ENCODE peak calls at places on chromosomes 11 and 22, in four cellular contexts. One of them, this sample, is unnamed.

GRCh38 chr22:42930810-42931420 is 73.8 kb upstream of the ARFGAP3 start:
- DNase-seq in coronary artery: no peak
- DNase-seq in sigmoid colon: no peak
- DNase-seq in hepatocyte: no peak
- DNase-seq in this sample: no peak

GRCh38 chr22:40685406-40685805 is 6.1 kb downstream of the MCHR1 start:
- DNase-seq in coronary artery: no peak
- DNase-seq in sigmoid colon: no peak
- DNase-seq in hepatocyte: no peak
- DNase-seq in this sample: no peak

GRCh38 chr11:26976389-26976788 is 17.5 kb upstream of the FIBIN start:
- DNase-seq in coronary artery: no peak
- DNase-seq in sigmoid colon: no peak
- DNase-seq in hepatocyte: no peak
- DNase-seq in this sample: peak; percentile 77

GRCh38 chr11:112025682-112026081 is 474 bp downstream of the DLAT start:
- DNase-seq in coronary artery: no peak
- DNase-seq in sigmoid colon: no peak
- DNase-seq in hepatocyte: no peak
- DNase-seq in this sample: peak; percentile 19

GRCh38 chr11:2748814-2749554 is 49.2 kb upstream of the KCNQ1OT1 start:
- DNase-seq in coronary artery: no peak
- DNase-seq in sigmoid colon: peak; percentile 41
- DNase-seq in hepatocyte: no peak
- DNase-seq in this sample: no peak

GRCh38 chr11:103958475-103959215 is 77.8 kb upstream of the DDI1 start:
- DNase-seq in coronary artery: no peak
- DNase-seq in sigmoid colon: no peak
- DNase-seq in hepatocyte: no peak
- DNase-seq in this sample: peak; percentile 17

GRCh38 chr11:1515082-1516060 is 28.8 kb upstream of the MOB2 start:
- DNase-seq in coronary artery: no peak
- DNase-seq in sigmoid colon: peak; percentile 88
- DNase-seq in hepatocyte: peak; percentile 85
- DNase-seq in this sample: peak; percentile 41

GRCh38 chr11:38136887-38137286 is 1538.9 kb upstream of the RAG2 start:
- DNase-seq in coronary artery: no peak
- DNase-seq in sigmoid colon: no peak
- DNase-seq in hepatocyte: no peak
- DNase-seq in this sample: no peak

GRCh38 chr11:28619870-28620540 is 511.8 kb downstream of the METTL15 start:
- DNase-seq in coronary artery: no peak
- DNase-seq in sigmoid colon: no peak
- DNase-seq in hepatocyte: no peak
- DNase-seq in this sample: peak; percentile 81

GRCh38 chr11:46291441-46292143 is 14.1 kb downstream of the CREB3L1 start:
- DNase-seq in coronary artery: no peak
- DNase-seq in sigmoid colon: peak; percentile 83
- DNase-seq in hepatocyte: peak; percentile 45
- DNase-seq in this sample: peak; percentile 88

GRCh38 chr11:46293066-46293465 is 15.6 kb downstream of the CREB3L1 start:
- DNase-seq in coronary artery: no peak
- DNase-seq in sigmoid colon: no peak
- DNase-seq in hepatocyte: no peak
- DNase-seq in this sample: no peak

GRCh38 chr11:46288451-46288850 is 11.0 kb downstream of the CREB3L1 start:
- DNase-seq in coronary artery: no peak
- DNase-seq in sigmoid colon: no peak
- DNase-seq in hepatocyte: no peak
- DNase-seq in this sample: no peak

GRCh38 chr11:46290598-46291309 is 13.3 kb downstream of the CREB3L1 start:
- DNase-seq in coronary artery: no peak
- DNase-seq in sigmoid colon: peak; percentile 97
- DNase-seq in hepatocyte: peak; percentile 98
- DNase-seq in this sample: peak; percentile 98

GRCh38 chr11:46290021-46290420 is 12.6 kb downstream of the CREB3L1 start:
- DNase-seq in coronary artery: no peak
- DNase-seq in sigmoid colon: no peak
- DNase-seq in hepatocyte: no peak
- DNase-seq in this sample: no peak
- H3K4me3 ChIP-seq in coronary artery: no peak overlapping the region
- H3K4me3 ChIP-seq in sigmoid colon: no peak overlapping the region
- H3K4me3 ChIP-seq in hepatocyte: no peak overlapping the region
- H3K4me3 ChIP-seq in this sample: no peak overlapping the region

DNA sequence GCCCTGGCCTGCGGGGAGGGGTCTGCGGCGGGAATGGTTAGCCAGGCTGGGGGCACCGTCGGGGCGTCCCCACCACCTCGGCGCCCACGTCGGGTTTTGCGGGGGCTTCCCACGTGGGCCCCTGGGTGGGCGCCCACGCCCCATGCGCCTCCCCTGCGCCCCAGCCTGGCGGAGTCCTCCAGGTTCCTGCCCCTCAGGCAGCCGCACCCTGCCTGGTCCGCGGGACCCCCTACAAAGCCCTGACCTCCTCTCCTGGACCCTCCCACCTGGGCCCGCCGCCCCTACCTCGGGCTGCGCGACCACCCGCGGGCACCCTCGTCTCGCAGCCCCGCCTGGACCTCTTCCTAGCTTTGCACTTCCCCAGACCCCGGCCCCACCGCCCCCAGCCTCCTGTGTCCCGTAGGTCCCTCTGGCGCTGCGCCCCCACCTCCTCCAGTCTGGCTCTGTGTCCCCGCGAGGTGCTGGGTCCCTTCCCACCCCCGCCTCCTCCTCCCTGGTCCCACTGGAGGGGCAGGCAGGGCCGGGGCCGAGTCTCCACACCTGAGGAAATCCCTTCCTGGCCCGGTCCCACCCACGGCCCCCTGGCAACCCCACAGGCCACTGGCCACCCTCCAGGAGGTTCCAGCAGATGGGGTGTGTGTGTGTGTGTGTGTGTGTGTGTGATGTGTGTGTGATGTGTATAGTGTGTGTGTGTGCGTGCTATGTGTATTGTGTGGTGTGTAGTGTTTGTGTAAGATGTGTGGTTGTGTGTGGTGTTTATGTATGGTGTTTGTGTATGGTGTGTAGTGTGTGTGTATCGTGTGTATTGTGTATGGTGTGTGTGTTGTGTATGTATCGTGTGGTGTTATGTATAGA is 11.8 kb downstream of the PIM3 start:
- DNase-seq in coronary artery: peak; percentile 74
- DNase-seq in sigmoid colon: peak; percentile 70
- DNase-seq in hepatocyte: peak; percentile 30
- DNase-seq in this sample: no peak
- H3K4me3 ChIP-seq in coronary artery: peak overlapping the region; percentile 69
- H3K4me3 ChIP-seq in sigmoid colon: no peak overlapping the region
- H3K4me3 ChIP-seq in hepatocyte: no peak overlapping the region
- H3K4me3 ChIP-seq in this sample: no peak overlapping the region

GRCh38 chr11:130427581-130428211 is 713 bp downstream of the ADAMTS8 start:
- DNase-seq in coronary artery: no peak
- DNase-seq in sigmoid colon: peak; percentile 84
- DNase-seq in hepatocyte: peak; percentile 38
- DNase-seq in this sample: no peak

GRCh38 chr11:130427049-130427388 is 1.4 kb downstream of the ADAMTS8 start:
- DNase-seq in coronary artery: no peak
- DNase-seq in sigmoid colon: no peak
- DNase-seq in hepatocyte: no peak
- DNase-seq in this sample: no peak

GRCh38 chr11:130429983-130430382 is 1.6 kb upstream of the ADAMTS8 start:
- DNase-seq in coronary artery: no peak
- DNase-seq in sigmoid colon: no peak
- DNase-seq in hepatocyte: no peak
- DNase-seq in this sample: no peak

GRCh38 chr11:130428692-130429681 is 578 bp upstream of the ADAMTS8 start:
- DNase-seq in coronary artery: no peak
- DNase-seq in sigmoid colon: no peak
- DNase-seq in hepatocyte: no peak
- DNase-seq in this sample: peak; percentile 6

DNA sequence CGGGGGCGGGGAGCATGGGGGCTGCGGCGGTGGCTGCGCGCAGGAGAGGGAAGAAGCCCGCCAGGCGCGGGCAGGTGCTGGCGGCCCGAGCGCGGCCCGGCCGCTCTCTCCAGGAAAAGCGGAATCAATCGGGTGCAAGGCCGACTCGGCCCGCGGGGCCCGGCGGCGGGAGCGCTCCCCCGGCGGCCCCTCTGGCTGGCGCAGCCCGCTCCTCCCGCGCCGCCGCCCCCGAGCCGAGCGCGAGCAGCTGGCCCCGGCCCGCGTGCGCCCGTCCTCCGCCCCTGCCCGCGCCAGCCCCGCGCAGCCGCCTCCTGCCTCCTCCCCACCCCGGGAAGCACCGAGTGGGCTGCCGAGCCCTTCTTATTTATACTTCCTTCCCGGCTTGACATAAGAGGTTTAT is at the start of gene ADAMTS8:
- DNase-seq in coronary artery: no peak
- DNase-seq in sigmoid colon: no peak
- DNase-seq in hepatocyte: no peak
- DNase-seq in this sample: no peak
- H3K4me3 ChIP-seq in coronary artery: peak within 1 kb of the TSS; percentile 80
- H3K4me3 ChIP-seq in sigmoid colon: peak within 1 kb of the TSS; percentile 55
- H3K4me3 ChIP-seq in hepatocyte: peak within 1 kb of the TSS; percentile 55
- H3K4me3 ChIP-seq in this sample: peak within 1 kb of the TSS; percentile 37

DNA sequence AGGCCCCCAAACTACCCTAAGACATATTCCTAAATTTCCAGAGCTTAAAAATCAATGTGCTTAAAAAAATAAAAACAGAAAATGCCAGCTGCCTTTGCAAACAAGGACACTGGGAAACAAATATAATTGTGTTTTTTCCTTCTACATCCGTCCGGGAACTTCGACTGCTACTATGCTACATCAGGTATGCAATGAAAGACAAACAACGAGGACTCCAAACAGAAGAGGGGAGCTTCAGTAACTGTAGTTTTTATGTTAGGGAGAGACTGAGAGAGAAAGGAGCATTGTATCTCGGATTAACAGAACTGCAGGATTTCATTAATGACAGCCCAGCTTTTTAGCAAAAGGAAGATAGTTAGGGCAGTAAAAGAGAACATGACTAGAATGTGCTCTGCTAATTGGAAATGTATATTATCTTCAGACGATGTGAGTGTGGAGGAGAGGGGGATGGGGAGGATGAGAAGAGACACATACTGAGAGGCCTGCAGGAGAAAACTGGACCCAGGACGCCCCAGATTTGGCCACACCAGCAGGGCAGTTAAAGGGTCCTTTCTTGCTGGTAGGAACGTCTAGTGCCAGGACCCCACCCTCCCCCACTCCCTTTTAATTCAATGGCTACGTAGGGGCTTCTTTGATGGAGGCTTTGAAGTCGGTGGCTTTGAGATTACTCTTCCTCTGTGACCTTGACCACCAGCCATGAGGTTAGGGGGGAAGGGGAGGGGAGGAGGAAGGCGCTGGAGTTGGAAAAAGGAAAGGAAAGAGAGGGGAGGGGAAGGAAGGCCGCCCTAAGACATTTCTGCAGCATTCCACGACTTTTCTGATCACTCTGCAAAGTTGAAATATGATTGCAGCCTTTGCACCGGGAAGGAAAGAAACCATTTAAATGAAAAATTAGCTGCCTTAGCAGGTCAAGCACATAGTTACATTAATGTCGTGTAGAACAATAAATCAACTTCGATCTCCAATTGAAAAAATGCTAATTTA is 187.1 kb downstream of the BLID start:
- DNase-seq in coronary artery: no peak
- DNase-seq in sigmoid colon: no peak
- DNase-seq in hepatocyte: no peak
- DNase-seq in this sample: no peak
- H3K4me3 ChIP-seq in coronary artery: peak overlapping the region; percentile 62
- H3K4me3 ChIP-seq in sigmoid colon: peak overlapping the region; percentile 37
- H3K4me3 ChIP-seq in hepatocyte: peak overlapping the region; percentile 5
- H3K4me3 ChIP-seq in this sample: peak overlapping the region; percentile 47

GRCh38 chr22:25402501-25403283 is 161.8 kb upstream of the GRK3 start:
- DNase-seq in coronary artery: no peak
- DNase-seq in sigmoid colon: peak; percentile 70
- DNase-seq in hepatocyte: no peak
- DNase-seq in this sample: peak; percentile 74
- H3K4me3 ChIP-seq in coronary artery: peak overlapping the region; percentile 100
- H3K4me3 ChIP-seq in sigmoid colon: no peak overlapping the region
- H3K4me3 ChIP-seq in hepatocyte: no peak overlapping the region
- H3K4me3 ChIP-seq in this sample: peak overlapping the region; percentile 65

GRCh38 chr11:102230186-102230585 is 87.1 kb upstream of the BIRC3 start:
- DNase-seq in coronary artery: no peak
- DNase-seq in sigmoid colon: no peak
- DNase-seq in hepatocyte: no peak
- DNase-seq in this sample: no peak
- H3K4me3 ChIP-seq in coronary artery: no peak overlapping the region
- H3K4me3 ChIP-seq in sigmoid colon: no peak overlapping the region
- H3K4me3 ChIP-seq in hepatocyte: no peak overlapping the region
- H3K4me3 ChIP-seq in this sample: no peak overlapping the region

DNA sequence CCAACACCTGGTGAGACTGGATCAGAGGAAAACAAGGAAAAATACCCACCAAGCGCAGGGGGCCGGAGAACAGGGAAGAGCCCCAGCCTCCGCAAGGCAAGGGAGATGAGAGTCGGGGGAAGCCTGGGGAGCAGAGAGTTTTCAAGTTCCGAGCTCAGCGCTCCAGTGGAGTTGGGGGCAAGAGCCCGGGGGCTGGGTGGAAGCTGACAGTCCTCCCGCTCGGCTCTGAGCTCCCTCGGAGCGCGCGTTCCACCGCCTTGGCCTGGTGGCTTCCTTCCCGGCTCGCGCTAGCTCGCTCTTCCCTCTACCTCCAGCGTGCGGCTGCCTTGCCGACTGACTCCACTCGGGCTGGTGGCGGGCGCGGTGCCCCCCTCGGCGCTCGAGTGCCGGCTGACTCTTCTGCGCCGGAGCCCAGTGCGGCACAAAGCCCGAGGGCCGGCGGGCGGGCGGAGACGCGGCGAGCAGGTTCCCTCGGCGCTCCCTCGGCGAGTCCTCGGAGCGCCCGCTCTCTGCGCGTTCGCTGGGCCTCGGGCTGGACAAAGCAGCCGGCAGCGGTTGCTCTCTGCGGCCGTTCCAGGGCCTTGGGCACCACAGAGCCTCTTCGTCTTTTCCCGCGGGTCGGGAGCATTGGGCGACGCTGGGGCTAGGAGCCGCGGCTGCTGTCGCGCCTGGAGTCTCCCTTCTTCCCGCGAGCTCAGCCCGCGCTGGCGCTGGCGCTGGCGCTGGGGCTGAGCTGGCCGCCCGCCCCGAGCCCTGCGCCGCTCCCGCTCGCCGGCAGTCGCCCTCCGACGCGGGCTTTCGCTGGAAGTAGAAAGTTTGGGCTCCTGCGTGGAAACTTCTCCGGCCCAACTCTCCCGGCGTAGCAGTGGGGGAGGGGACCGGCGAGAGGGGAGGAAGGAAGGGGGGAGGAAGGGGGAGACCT is 1.0 kb downstream of the PAX6 start:
- DNase-seq in coronary artery: no peak
- DNase-seq in sigmoid colon: peak; percentile 61
- DNase-seq in hepatocyte: peak; percentile 61
- DNase-seq in this sample: peak; percentile 52
- H3K4me3 ChIP-seq in coronary artery: peak overlapping the region; percentile 73
- H3K4me3 ChIP-seq in sigmoid colon: peak overlapping the region; percentile 9
- H3K4me3 ChIP-seq in hepatocyte: peak overlapping the region; percentile 12
- H3K4me3 ChIP-seq in this sample: no peak overlapping the region

GRCh38 chr11:10807629-10808552 is 835 bp downstream of the EIF4G2 start:
- DNase-seq in coronary artery: peak; percentile 86
- DNase-seq in sigmoid colon: peak; percentile 85
- DNase-seq in hepatocyte: peak; percentile 66
- DNase-seq in this sample: peak; percentile 54

GRCh38 chr11:10805741-10806140 is 3.0 kb downstream of the EIF4G2 start:
- DNase-seq in coronary artery: no peak
- DNase-seq in sigmoid colon: no peak
- DNase-seq in hepatocyte: no peak
- DNase-seq in this sample: no peak

GRCh38 chr11:10803676-10804075 is 5.0 kb downstream of the EIF4G2 start:
- DNase-seq in coronary artery: no peak
- DNase-seq in sigmoid colon: no peak
- DNase-seq in hepatocyte: no peak
- DNase-seq in this sample: no peak

GRCh38 chr11:10808553-10809372 is at the start of gene EIF4G2:
- DNase-seq in coronary artery: peak; percentile 99
- DNase-seq in sigmoid colon: peak; percentile 99
- DNase-seq in hepatocyte: peak; percentile 99
- DNase-seq in this sample: peak; percentile 98

GRCh38 chr11:10806206-10806605 is 2.5 kb downstream of the EIF4G2 start:
- DNase-seq in coronary artery: no peak
- DNase-seq in sigmoid colon: no peak
- DNase-seq in hepatocyte: no peak
- DNase-seq in this sample: no peak
- H3K4me3 ChIP-seq in coronary artery: peak overlapping the region; percentile 76
- H3K4me3 ChIP-seq in sigmoid colon: no peak overlapping the region
- H3K4me3 ChIP-seq in hepatocyte: no peak overlapping the region
- H3K4me3 ChIP-seq in this sample: peak overlapping the region; percentile 96

This sample was measured in fibroblast of lung.